ENCODE peak calls at places on chromosomes 3 and 15, in seven cellular contexts. One of them, this sample, is unnamed.

GRCh38 chr15:59687831-59688230 is 1.3 kb downstream of the BNIP2 start:
- DNase-seq in Right ventricle myocardium superior: no peak
- DNase-seq in fibroblast of the conjunctiva: no peak
- DNase-seq in hippocampal formation: no peak
- DNase-seq in KBM-7: peak; percentile 74
- DNase-seq in GM12892: no peak
- DNase-seq in T-cell: no peak
- DNase-seq in this sample: no peak

GRCh38 chr3:5298453-5298852 is 110.9 kb downstream of the EDEM1 start:
- DNase-seq in Right ventricle myocardium superior: no peak
- DNase-seq in fibroblast of the conjunctiva: no peak
- DNase-seq in hippocampal formation: no peak
- DNase-seq in KBM-7: peak; percentile 34
- DNase-seq in GM12892: peak; percentile 8
- DNase-seq in T-cell: no peak
- DNase-seq in this sample: no peak

GRCh38 chr15:76339302-76340197 is 3.0 kb downstream of the ISL2 start:
- DNase-seq in Right ventricle myocardium superior: no peak
- DNase-seq in fibroblast of the conjunctiva: no peak
- DNase-seq in hippocampal formation: no peak
- DNase-seq in KBM-7: no peak
- DNase-seq in GM12892: no peak
- DNase-seq in T-cell: no peak
- DNase-seq in this sample: no peak

GRCh38 chr15:67433495-67434099 is 87.3 kb upstream of the C15orf61 start:
- DNase-seq in Right ventricle myocardium superior: no peak
- DNase-seq in fibroblast of the conjunctiva: peak; percentile 21
- DNase-seq in hippocampal formation: no peak
- DNase-seq in KBM-7: peak; percentile 88
- DNase-seq in GM12892: peak; percentile 13
- DNase-seq in T-cell: no peak
- DNase-seq in this sample: no peak

GRCh38 chr3:10978956-10979355 is 13.6 kb upstream of the SLC6A1 start:
- DNase-seq in Right ventricle myocardium superior: no peak
- DNase-seq in fibroblast of the conjunctiva: no peak
- DNase-seq in hippocampal formation: no peak
- DNase-seq in KBM-7: no peak
- DNase-seq in GM12892: no peak
- DNase-seq in T-cell: no peak
- DNase-seq in this sample: no peak

GRCh38 chr15:100249096-100249815 is 92.5 kb downstream of the ADAMTS17 start:
- DNase-seq in Right ventricle myocardium superior: no peak
- DNase-seq in fibroblast of the conjunctiva: no peak
- DNase-seq in hippocampal formation: no peak
- DNase-seq in KBM-7: no peak
- DNase-seq in GM12892: no peak
- DNase-seq in T-cell: no peak
- DNase-seq in this sample: no peak

GRCh38 chr15:41543521-41543870 is 561 bp downstream of the RPAP1 start:
- DNase-seq in Right ventricle myocardium superior: no peak
- DNase-seq in fibroblast of the conjunctiva: no peak
- DNase-seq in hippocampal formation: no peak
- DNase-seq in KBM-7: no peak
- DNase-seq in GM12892: no peak
- DNase-seq in T-cell: no peak
- DNase-seq in this sample: no peak

GRCh38 chr15:92149029-92149428 is 244.7 kb upstream of the ST8SIA2 start:
- DNase-seq in Right ventricle myocardium superior: no peak
- DNase-seq in fibroblast of the conjunctiva: peak; percentile 58
- DNase-seq in hippocampal formation: no peak
- DNase-seq in KBM-7: no peak
- DNase-seq in GM12892: no peak
- DNase-seq in T-cell: no peak
- DNase-seq in this sample: no peak

GRCh38 chr15:30046414-30046813 is 36.3 kb upstream of the GOLGA8J start:
- DNase-seq in Right ventricle myocardium superior: no peak
- DNase-seq in fibroblast of the conjunctiva: no peak
- DNase-seq in hippocampal formation: no peak
- DNase-seq in KBM-7: no peak
- DNase-seq in GM12892: no peak
- DNase-seq in T-cell: no peak
- DNase-seq in this sample: no peak

GRCh38 chr3:54862526-54862925 is 65.3 kb downstream of the LRTM1 start:
- DNase-seq in Right ventricle myocardium superior: no peak
- DNase-seq in fibroblast of the conjunctiva: no peak
- DNase-seq in hippocampal formation: no peak
- DNase-seq in KBM-7: no peak
- DNase-seq in GM12892: no peak
- DNase-seq in T-cell: no peak
- DNase-seq in this sample: no peak

GRCh38 chr3:129278970-129279906 is 568 bp downstream of the HMCES start:
- DNase-seq in Right ventricle myocardium superior: peak; percentile 56
- DNase-seq in fibroblast of the conjunctiva: no peak
- DNase-seq in hippocampal formation: no peak
- DNase-seq in KBM-7: peak; percentile 59
- DNase-seq in GM12892: no peak
- DNase-seq in T-cell: peak; percentile 13
- DNase-seq in this sample: no peak

GRCh38 chr3:23405081-23405480 is 202.0 kb downstream of the UBE2E2 start:
- DNase-seq in Right ventricle myocardium superior: no peak
- DNase-seq in fibroblast of the conjunctiva: no peak
- DNase-seq in hippocampal formation: no peak
- DNase-seq in KBM-7: no peak
- DNase-seq in GM12892: no peak
- DNase-seq in T-cell: no peak
- DNase-seq in this sample: no peak

GRCh38 chr3:14913071-14913925 is 34.1 kb upstream of the NR2C2 start:
- DNase-seq in Right ventricle myocardium superior: no peak
- DNase-seq in fibroblast of the conjunctiva: no peak
- DNase-seq in hippocampal formation: no peak
- DNase-seq in KBM-7: no peak
- DNase-seq in GM12892: no peak
- DNase-seq in T-cell: no peak
- DNase-seq in this sample: no peak

GRCh38 chr3:41234823-41235722 is 35.8 kb downstream of the CTNNB1 start:
- DNase-seq in Right ventricle myocardium superior: no peak
- DNase-seq in fibroblast of the conjunctiva: peak; percentile 40
- DNase-seq in hippocampal formation: peak; percentile 40
- DNase-seq in KBM-7: no peak
- DNase-seq in GM12892: no peak
- DNase-seq in T-cell: no peak
- DNase-seq in this sample: peak; percentile 80

GRCh38 chr3:101229681-101230080 is 90.7 kb downstream of the IMPG2 start:
- DNase-seq in Right ventricle myocardium superior: no peak
- DNase-seq in fibroblast of the conjunctiva: no peak
- DNase-seq in hippocampal formation: peak; percentile 2
- DNase-seq in KBM-7: no peak
- DNase-seq in GM12892: no peak
- DNase-seq in T-cell: no peak
- DNase-seq in this sample: no peak

GRCh38 chr3:113783980-113784379 is 37.1 kb downstream of the ATP6V1A start:
- DNase-seq in Right ventricle myocardium superior: no peak
- DNase-seq in fibroblast of the conjunctiva: no peak
- DNase-seq in hippocampal formation: no peak
- DNase-seq in KBM-7: peak; percentile 53
- DNase-seq in GM12892: no peak
- DNase-seq in T-cell: no peak
- DNase-seq in this sample: no peak

GRCh38 chr3:187733371-187733770 is 11.9 kb downstream of the BCL6 start:
- DNase-seq in Right ventricle myocardium superior: no peak
- DNase-seq in fibroblast of the conjunctiva: no peak
- DNase-seq in hippocampal formation: no peak
- DNase-seq in KBM-7: no peak
- DNase-seq in GM12892: no peak
- DNase-seq in T-cell: no peak
- DNase-seq in this sample: no peak

GRCh38 chr3:58793052-58793451 is 126.5 kb upstream of the FAM3D start:
- DNase-seq in Right ventricle myocardium superior: no peak
- DNase-seq in fibroblast of the conjunctiva: no peak
- DNase-seq in hippocampal formation: no peak
- DNase-seq in KBM-7: no peak
- DNase-seq in GM12892: no peak
- DNase-seq in T-cell: no peak
- DNase-seq in this sample: no peak

GRCh38 chr3:190883973-190884832 is 21.7 kb upstream of the GMNC start:
- DNase-seq in Right ventricle myocardium superior: no peak
- DNase-seq in fibroblast of the conjunctiva: peak; percentile 36
- DNase-seq in hippocampal formation: peak; percentile 60
- DNase-seq in KBM-7: peak; percentile 61
- DNase-seq in GM12892: no peak
- DNase-seq in T-cell: no peak
- DNase-seq in this sample: peak; percentile 58

GRCh38 chr3:155101398-155101797 is 21.3 kb downstream of the MME start:
- DNase-seq in Right ventricle myocardium superior: peak; percentile 44
- DNase-seq in fibroblast of the conjunctiva: peak; percentile 67
- DNase-seq in hippocampal formation: no peak
- DNase-seq in KBM-7: no peak
- DNase-seq in GM12892: no peak
- DNase-seq in T-cell: no peak
- DNase-seq in this sample: no peak

GRCh38 chr3:72270072-72270611 is 485.2 kb upstream of the PROK2 start:
- DNase-seq in Right ventricle myocardium superior: peak; percentile 91
- DNase-seq in fibroblast of the conjunctiva: peak; percentile 94
- DNase-seq in hippocampal formation: no peak
- DNase-seq in KBM-7: peak; percentile 86
- DNase-seq in GM12892: no peak
- DNase-seq in T-cell: no peak
- DNase-seq in this sample: no peak

GRCh38 chr15:37099321-37100108 is 834 bp downstream of the MEIS2 start:
- DNase-seq in Right ventricle myocardium superior: peak; percentile 52
- DNase-seq in fibroblast of the conjunctiva: no peak
- DNase-seq in hippocampal formation: no peak
- DNase-seq in KBM-7: no peak
- DNase-seq in GM12892: no peak
- DNase-seq in T-cell: no peak
- DNase-seq in this sample: peak; percentile 66

GRCh38 chr3:71208273-71209095 is 375.0 kb downstream of the FOXP1 start:
- DNase-seq in Right ventricle myocardium superior: no peak
- DNase-seq in fibroblast of the conjunctiva: no peak
- DNase-seq in hippocampal formation: no peak
- DNase-seq in KBM-7: peak; percentile 94
- DNase-seq in GM12892: no peak
- DNase-seq in T-cell: no peak
- DNase-seq in this sample: no peak

GRCh38 chr15:69755571-69756310 is 303.1 kb downstream of the RPLP1 start:
- DNase-seq in Right ventricle myocardium superior: peak; percentile 58
- DNase-seq in fibroblast of the conjunctiva: no peak
- DNase-seq in hippocampal formation: no peak
- DNase-seq in KBM-7: peak; percentile 70
- DNase-seq in GM12892: peak; percentile 45
- DNase-seq in T-cell: peak; percentile 27
- DNase-seq in this sample: no peak

GRCh38 chr15:52441846-52442245 is 86.8 kb downstream of the MYO5A start:
- DNase-seq in Right ventricle myocardium superior: no peak
- DNase-seq in fibroblast of the conjunctiva: no peak
- DNase-seq in hippocampal formation: no peak
- DNase-seq in KBM-7: no peak
- DNase-seq in GM12892: no peak
- DNase-seq in T-cell: no peak
- DNase-seq in this sample: no peak

GRCh38 chr15:26451995-26452394 is 320.9 kb downstream of the GABRB3 start:
- DNase-seq in Right ventricle myocardium superior: no peak
- DNase-seq in fibroblast of the conjunctiva: no peak
- DNase-seq in hippocampal formation: no peak
- DNase-seq in KBM-7: no peak
- DNase-seq in GM12892: no peak
- DNase-seq in T-cell: no peak
- DNase-seq in this sample: no peak

GRCh38 chr15:67109141-67110034 is 44.0 kb downstream of the SMAD3 start:
- DNase-seq in Right ventricle myocardium superior: peak; percentile 85
- DNase-seq in fibroblast of the conjunctiva: peak; percentile 76
- DNase-seq in hippocampal formation: no peak
- DNase-seq in KBM-7: peak; percentile 87
- DNase-seq in GM12892: no peak
- DNase-seq in T-cell: no peak
- DNase-seq in this sample: no peak

GRCh38 chr15:99476413-99477222 is 89.2 kb upstream of the MEF2A start:
- DNase-seq in Right ventricle myocardium superior: peak; percentile 71
- DNase-seq in fibroblast of the conjunctiva: peak; percentile 96
- DNase-seq in hippocampal formation: no peak
- DNase-seq in KBM-7: peak; percentile 90
- DNase-seq in GM12892: no peak
- DNase-seq in T-cell: no peak
- DNase-seq in this sample: peak; percentile 45